ENCODE peak calls at places on chromosomes 13 and 19, in nine cellular contexts. J, K, U, S, R, Y, V, M and D are unnamed samples.

GRCh38 chr19:35328851-35329285 is at the start of gene CD22:
- DNase-seq in V (no peak), J (no peak), Y (no peak), S (no peak), K (no peak), R (no peak), U (no peak), M (no peak), D (no peak)

GRCh38 chr19:41449079-41449864 is 6.3 kb downstream of the ERICH4 start:
- DNase-seq in V (no peak), J (peak), M (peak), Y (peak), S (peak), U (peak), K (peak), R (peak), D (peak)

GRCh38 chr13:98983182-98983581 is 5.3 kb upstream of the DOCK9 start:
- DNase-seq in R (no peak), U (no peak), V (no peak), Y (no peak), J (no peak), S (no peak), K (no peak), M (no peak), D (peak)

GRCh38 chr13:110963554-110963970 is 48.7 kb upstream of the ANKRD10 start:
- DNase-seq in K (no peak), U (no peak), S (no peak), R (no peak), Y (no peak), J (no peak), M (no peak), V (no peak), D (no peak)

GRCh38 chr19:39157275-39157996 is 31.9 kb downstream of the PAK4 start:
- DNase-seq in J (no peak), U (peak), M (no peak), S (no peak), Y (no peak), V (no peak), R (no peak), K (no peak), D (peak)

GRCh38 chr13:30807392-30807791 is 72.0 kb downstream of the ALOX5AP start:
- DNase-seq in Y (no peak), V (no peak), K (no peak), S (no peak), M (no peak), J (no peak), R (no peak), U (no peak), D (no peak)

GRCh38 chr19:42252365-42253244 is 2.3 kb downstream of the ERF start:
- DNase-seq in U (peak), Y (no peak), R (no peak), V (no peak), J (no peak), K (peak), M (peak), S (no peak), D (peak)

GRCh38 chr13:94708031-94708571 is 4.2 kb downstream of the SOX21 start:
- DNase-seq in M (no peak), U (no peak), K (no peak), R (no peak), J (no peak), Y (no peak), S (no peak), V (no peak), D (no peak)

GRCh38 chr13:33543089-33543459 is 257.5 kb upstream of the STARD13 start:
- DNase-seq in V (no peak), R (no peak), K (no peak), U (no peak), S (no peak), M (no peak), Y (no peak), J (no peak), D (no peak)

GRCh38 chr19:46861691-46862503 is 1.1 kb downstream of the ARHGAP35 start:
- DNase-seq in R (no peak), M (peak), V (no peak), K (peak), J (peak), U (no peak), Y (no peak), S (peak), D (peak)

GRCh38 chr13:42561752-42562467 is 12.0 kb upstream of the TNFSF11 start:
- DNase-seq in M (no peak), U (no peak), S (no peak), J (peak), K (no peak), V (no peak), R (no peak), Y (no peak), D (no peak)

GRCh38 chr19:35090160-35090794 is 25.3 kb upstream of the FXYD3 start:
- DNase-seq in Y (no peak), R (no peak), J (peak), V (peak), K (peak), U (peak), M (peak), S (peak), D (peak)

GRCh38 chr19:4233282-4233853 is 4.0 kb downstream of the EBI3 start:
- DNase-seq in S (peak), J (peak), Y (peak), M (no peak), K (peak), U (peak), V (no peak), R (peak), D (peak)